ENCODE peak calls at places on chromosomes 4 and X, in nine cellular contexts. U is aorta; O is activated CD4-positive, alpha-beta T cell treated with anti-CD3 and anti-CD28 coated beads, Interleukin-2, amount 50 U/mL, for 1 hour; X is activated B cell treated with CpG ODN at 0.5 μM for 24 hours; C is CD4-positive, CD25-positive, alpha-beta regulatory T cell; N is GM10248; K is AG09309; L is DMS153; P is kidney epithelial cell. R is an unnamed sample.

GRCh38 chrX:19121898-19122640 is at the start of gene ADGRG2:
- DNase-seq in U (peak), O (no peak), X (no peak), C (no peak), N (no peak), K (peak), L (no peak), P (no peak), R (no peak)

GRCh38 chr4:124647599-124647998 is 64.9 kb downstream of the ANKRD50 start:
- DNase-seq in U (no peak), O (no peak), X (no peak), C (no peak), N (no peak), K (no peak), L (no peak), P (no peak), R (no peak)

GRCh38 chrX:3244203-3244743 is 102.2 kb downstream of the MXRA5 start:
- DNase-seq in U (no peak), O (no peak), X (no peak), C (no peak), N (no peak), K (peak), L (no peak), P (no peak), R (peak)

GRCh38 chrX:130654409-130654970 is 248.5 kb downstream of the ENOX2 start:
- DNase-seq in U (no peak), O (no peak), X (no peak), C (no peak), N (no peak), K (no peak), L (no peak), P (no peak), R (no peak)

GRCh38 chr4:84568496-84568895 is 14.4 kb upstream of the CDS1 start:
- DNase-seq in U (no peak), O (no peak), X (no peak), C (no peak), N (no peak), K (no peak), L (no peak), P (no peak), R (no peak)

GRCh38 chrX:148269513-148269912 is 230.9 kb upstream of the AFF2 start:
- DNase-seq in U (no peak), O (no peak), X (no peak), C (no peak), N (no peak), K (no peak), L (no peak), P (no peak), R (no peak)

GRCh38 chr4:180994722-180995121 is 1248.5 kb upstream of the TENM3 start:
- DNase-seq in U (no peak), O (no peak), X (no peak), C (no peak), N (no peak), K (no peak), L (no peak), P (no peak), R (no peak)

GRCh38 chr4:85486425-85487101 is 11.6 kb downstream of the ARHGAP24 start:
- DNase-seq in U (no peak), O (no peak), X (no peak), C (no peak), N (no peak), K (no peak), L (peak), P (no peak), R (no peak)

GRCh38 chr4:184384056-184384809 is 90.1 kb downstream of the IRF2 start:
- DNase-seq in U (no peak), O (no peak), X (no peak), C (peak), N (peak), K (peak), L (no peak), P (peak), R (peak)

GRCh38 chrX:48695925-48696300 is 621 bp upstream of the SUV39H1 start:
- DNase-seq in U (no peak), O (no peak), X (no peak), C (no peak), N (peak), K (no peak), L (no peak), P (no peak), R (no peak)

GRCh38 chrX:66408507-66408906 is 230.4 kb downstream of the EDA2R start:
- DNase-seq in U (no peak), O (no peak), X (no peak), C (peak), N (peak), K (no peak), L (peak), P (no peak), R (no peak)

GRCh38 chrX:147646949-147647717 is 264.6 kb upstream of the FMR1 start:
- DNase-seq in U (no peak), O (no peak), X (no peak), C (no peak), N (no peak), K (no peak), L (no peak), P (no peak), R (no peak)

GRCh38 chr4:150176559-150176958 is 98.3 kb downstream of the DCLK2 start:
- DNase-seq in U (no peak), O (no peak), X (no peak), C (no peak), N (no peak), K (peak), L (no peak), P (no peak), R (no peak)

GRCh38 chrX:145464650-145465049 is 217.3 kb downstream of the SPANXN1 start:
- DNase-seq in U (no peak), O (no peak), X (no peak), C (no peak), N (no peak), K (no peak), L (no peak), P (no peak), R (no peak)

GRCh38 chr4:143625632-143626031 is 74.8 kb downstream of the FREM3 start:
- DNase-seq in U (no peak), O (no peak), X (no peak), C (no peak), N (no peak), K (no peak), L (peak), P (no peak), R (no peak)

GRCh38 chrX:133191739-133192039 is 26.5 kb downstream of the TFDP3 start:
- DNase-seq in U (no peak), O (no peak), X (no peak), C (no peak), N (no peak), K (no peak), L (no peak), P (no peak), R (no peak)

GRCh38 chrX:41982966-41983365 is 59.6 kb upstream of the CASK start:
- DNase-seq in U (no peak), O (no peak), X (no peak), C (no peak), N (no peak), K (no peak), L (no peak), P (no peak), R (no peak)

GRCh38 chr4:40292313-40292759 is 42.8 kb upstream of the CHRNA9 start:
- DNase-seq in U (no peak), O (no peak), X (no peak), C (no peak), N (no peak), K (no peak), L (no peak), P (no peak), R (no peak)

GRCh38 chrX:25523574-25523973 is 507.8 kb upstream of the ARX start:
- DNase-seq in U (no peak), O (no peak), X (no peak), C (no peak), N (peak), K (no peak), L (peak), P (peak), R (peak)

GRCh38 chr4:39255266-39255665 is 72.9 kb downstream of the WDR19 start:
- DNase-seq in U (no peak), O (no peak), X (no peak), C (no peak), N (no peak), K (peak), L (no peak), P (peak), R (peak)

GRCh38 chr4:90403781-90404180 is 276.6 kb downstream of the CCSER1 start:
- DNase-seq in U (no peak), O (no peak), X (no peak), C (no peak), N (no peak), K (no peak), L (no peak), P (no peak), R (no peak)

GRCh38 chrX:110004210-110004609 is 1.3 kb downstream of the TMEM164 start:
- DNase-seq in U (no peak), O (no peak), X (no peak), C (no peak), N (no peak), K (no peak), L (no peak), P (no peak), R (peak)

GRCh38 chr4:89898304-89898716 is 3.7 kb downstream of the MMRN1 start:
- DNase-seq in U (no peak), O (no peak), X (no peak), C (no peak), N (no peak), K (no peak), L (no peak), P (no peak), R (no peak)

GRCh38 chrX:136659174-136659573 is 11.2 kb downstream of the CD40LG start:
- DNase-seq in U (no peak), O (no peak), X (no peak), C (no peak), N (no peak), K (no peak), L (no peak), P (no peak), R (no peak)

GRCh38 chrX:31123335-31123734 is 51.5 kb upstream of the FTHL17 start:
- DNase-seq in U (no peak), O (no peak), X (no peak), C (no peak), N (no peak), K (no peak), L (no peak), P (no peak), R (no peak)

GRCh38 chrX:145886469-145886868 is 68.8 kb downstream of the SLITRK2 start:
- DNase-seq in U (no peak), O (no peak), X (no peak), C (no peak), N (no peak), K (no peak), L (no peak), P (no peak), R (no peak)

GRCh38 chrX:123340691-123341090 is 156.6 kb downstream of the GRIA3 start:
- DNase-seq in U (no peak), O (no peak), X (no peak), C (no peak), N (no peak), K (no peak), L (peak), P (no peak), R (no peak)

GRCh38 chr4:117324851-117325491 is 239.6 kb upstream of the TRAM1L1 start:
- DNase-seq in U (no peak), O (no peak), X (no peak), C (no peak), N (no peak), K (no peak), L (no peak), P (peak), R (peak)

GRCh38 chr4:4392501-4393183 is 5.7 kb downstream of the NSG1 start:
- DNase-seq in U (peak), O (no peak), X (no peak), C (no peak), N (no peak), K (no peak), L (no peak), P (no peak), R (no peak)

GRCh38 chrX:18895157-18895952 is 88.6 kb downstream of the PHKA2 start:
- DNase-seq in U (peak), O (no peak), X (no peak), C (no peak), N (no peak), K (no peak), L (no peak), P (no peak), R (no peak)